ENCODE peak calls at places on chromosome 16, in six cellular contexts. G is transverse colon; I is adrenal gland; H is tibial artery; X is ovary; L is CD4-positive, alpha-beta T cell. A is an unnamed sample.

GRCh38 chr16:15461376-15461775 is 27.0 kb downstream of the BMERB1 start:
- DNase-seq in H (no peak), L (no peak), X (no peak), G (no peak), I (no peak), A (no peak)

GRCh38 chr16:29029168-29029994 is 44.5 kb downstream of the LAT start:
- DNase-seq in G (no peak), L (peak; percentile 69), I (peak; percentile 18), X (no peak), H (no peak), A (no peak)

GRCh38 chr16:83713597-83713996 is 94.2 kb upstream of the HSBP1 start:
- DNase-seq in G (no peak), X (no peak), H (no peak), L (no peak), I (no peak), A (no peak)

GRCh38 chr16:85935957-85936760 is 37.2 kb downstream of the IRF8 start:
- DNase-seq in I (no peak), L (peak; percentile 56), H (no peak), G (peak; percentile 46), X (no peak), A (no peak)

GRCh38 chr16:88730632-88731607 is 24.6 kb downstream of the CTU2 start:
- DNase-seq in H (no peak), L (no peak), X (no peak), G (no peak), I (no peak), A (no peak)

GRCh38 chr16:86347090-86347489 is 163.2 kb upstream of the FOXF1 start:
- DNase-seq in H (no peak), G (no peak), I (no peak), X (no peak), L (no peak), A (no peak)

GRCh38 chr16:57470683-57471082 is 8.2 kb downstream of the POLR2C start:
- DNase-seq in H (no peak), G (peak; percentile 78), X (peak; percentile 77), I (peak; percentile 63), L (no peak), A (peak; percentile 73)

GRCh38 chr16:23385441-23385840 is 67.5 kb downstream of the COG7 start:
- DNase-seq in X (no peak), I (no peak), L (no peak), H (no peak), G (no peak), A (peak; percentile 5)

GRCh38 chr16:5062790-5063765 is 2.7 kb downstream of the C16orf89 start:
- DNase-seq in X (no peak), H (no peak), L (no peak), I (no peak), G (no peak), A (no peak)

GRCh38 chr16:49179714-49180330 is 101.8 kb downstream of the CBLN1 start:
- DNase-seq in H (no peak), I (no peak), G (peak; percentile 78), L (no peak), X (no peak), A (peak; percentile 73)

GRCh38 chr16:86392751-86393150 is 117.6 kb upstream of the FOXF1 start:
- DNase-seq in H (no peak), X (no peak), I (no peak), G (no peak), L (no peak), A (no peak)

DNA sequence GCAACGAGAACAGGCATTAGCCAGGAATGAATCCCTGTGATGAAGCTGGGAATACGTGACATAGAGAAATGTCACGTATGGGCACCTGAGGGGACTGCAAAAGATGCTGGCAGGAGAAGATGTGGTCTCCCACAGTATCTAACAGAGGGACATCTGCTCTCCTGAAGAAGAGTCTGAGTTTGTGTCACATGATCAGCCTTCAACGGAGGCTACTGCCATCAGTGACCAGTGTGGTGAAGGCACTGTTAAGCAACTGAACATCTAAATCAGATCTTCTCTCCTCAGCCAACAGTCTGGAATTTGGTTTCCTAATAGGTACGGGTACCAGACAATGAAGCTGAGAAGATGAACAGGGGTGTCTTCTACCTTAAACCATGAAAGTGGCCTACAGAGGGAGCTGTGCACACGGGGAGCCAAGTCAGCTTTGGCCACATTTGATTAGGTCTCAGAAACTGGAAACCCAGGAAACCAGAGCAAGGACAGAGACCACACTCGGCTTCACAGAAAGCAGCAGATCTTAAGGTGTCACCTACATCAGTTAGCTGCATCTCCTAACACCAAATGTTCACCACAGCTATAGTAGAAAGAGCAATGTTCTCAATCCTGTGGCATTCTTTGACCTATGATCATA is 41.8 kb downstream of the BRD7 start:
- DNase-seq in H (no peak), L (peak; percentile 57), I (no peak), X (no peak), G (no peak), A (peak; percentile 66)
- TF ChIP-seq CTCF in H (peak; percentile 47), L (peak; percentile 83), I (peak; percentile 24), X (peak; percentile 23), G (peak; percentile 37), A (no peak)

DNA sequence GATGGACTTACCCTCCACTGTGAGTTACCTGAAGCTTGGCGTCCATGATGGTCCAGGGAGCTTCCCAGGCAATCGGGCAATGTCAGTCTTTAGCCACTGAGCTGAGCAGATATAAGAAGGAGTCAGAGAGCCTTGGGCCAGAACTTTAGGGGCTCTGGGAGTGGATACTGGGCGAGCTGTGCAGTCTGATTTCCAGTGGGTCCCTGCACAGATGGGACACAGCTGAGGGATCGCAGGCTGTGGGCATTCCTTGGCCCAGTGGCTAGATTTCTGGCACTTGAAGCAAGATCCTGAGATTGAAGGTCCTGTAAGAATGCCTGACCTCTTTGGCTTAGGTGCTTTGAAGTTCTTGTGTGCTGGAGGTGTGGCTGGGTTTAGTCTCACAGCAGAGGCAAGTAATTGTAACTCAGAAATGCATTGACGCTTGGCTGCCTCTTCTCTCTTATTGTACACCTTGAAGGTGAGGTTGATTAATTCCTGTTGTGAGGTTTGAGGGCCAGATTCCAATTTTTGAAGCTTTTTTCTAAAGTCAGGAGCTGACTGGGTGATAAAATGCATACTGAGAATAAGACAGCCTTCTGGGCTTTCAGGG is 2283.8 kb downstream of the TP53TG3F start:
- DNase-seq in L (no peak), H (no peak), X (no peak), G (no peak), I (no peak), A (no peak)
- H3K9me3 ChIP-seq in L (peaks cover 51% of the 10 kb centered on the region), H (peaks cover 15% of the 10 kb centered on the region), X (no peaks in the 10 kb centered on the region), G (no peaks in the 10 kb centered on the region), I (no peaks in the 10 kb centered on the region), A (peaks cover 66% of the 10 kb centered on the region)

GRCh38 chr16:17347624-17348023 is 123.1 kb downstream of the XYLT1 start:
- DNase-seq in X (no peak), G (no peak), I (no peak), L (no peak), H (peak; percentile 66), A (no peak)

GRCh38 chr16:17348042-17348783 is 122.5 kb downstream of the XYLT1 start:
- DNase-seq in X (no peak), L (no peak), I (no peak), H (peak; percentile 33), G (no peak), A (peak; percentile 31)

GRCh38 chr16:17346441-17346773 is 124.4 kb downstream of the XYLT1 start:
- DNase-seq in G (no peak), I (no peak), X (no peak), H (peak; percentile 64), L (no peak), A (no peak)

GRCh38 chr16:17348826-17349225 is 121.9 kb downstream of the XYLT1 start:
- DNase-seq in L (no peak), I (no peak), G (no peak), X (no peak), H (no peak), A (no peak)

GRCh38 chr16:17346774-17347569 is 123.8 kb downstream of the XYLT1 start:
- DNase-seq in I (no peak), H (peak; percentile 61), G (peak; percentile 75), X (no peak), L (no peak), A (peak; percentile 64)
- TF ChIP-seq CTCF in I (no peak), H (no peak), G (no peak), X (no peak), L (no peak), A (no peak)

GRCh38 chr16:54291981-54292487 is 5.4 kb upstream of the IRX3 start:
- DNase-seq in X (no peak), I (no peak), G (no peak), H (no peak), L (no peak), A (no peak)
- H3K9me3 ChIP-seq in X (no peaks in the 10 kb centered on the region), I (no peaks in the 10 kb centered on the region), G (no peaks in the 10 kb centered on the region), H (no peaks in the 10 kb centered on the region), L (no peaks in the 10 kb centered on the region), A (no peaks in the 10 kb centered on the region)

A was measured in mucosa of descending colon.